ENCODE peak calls at places on chromosomes 4 and X, in seven cellular contexts. Y, K, R, V, T, S and P are unnamed samples.

GRCh38 chrX:41275661-41276609 is 58.0 kb upstream of the DDX3X start:
- DNase-seq in Y (peak), K (peak), R (peak), V (peak), T (peak), S (peak), P (peak)

GRCh38 chr4:99711657-99712056 is 54.0 kb upstream of the C4orf54 start:
- DNase-seq in Y (no peak), K (no peak), R (no peak), V (no peak), T (no peak), S (no peak), P (no peak)

GRCh38 chrX:48972214-48973164 is 845 bp upstream of the KCND1 start:
- DNase-seq in Y (peak), K (peak), R (no peak), V (peak), T (peak), S (peak), P (peak)

GRCh38 chr4:85994576-85994975 is 365.3 kb downstream of the MAPK10 start:
- DNase-seq in Y (no peak), K (no peak), R (no peak), V (no peak), T (no peak), S (no peak), P (no peak)

GRCh38 chr4:46730075-46730474 is 179.0 kb downstream of the COX7B2 start:
- DNase-seq in Y (no peak), K (no peak), R (no peak), V (no peak), T (no peak), S (no peak), P (no peak)

GRCh38 chrX:40140706-40141499 is 43.1 kb upstream of the BCOR start:
- DNase-seq in Y (no peak), K (no peak), R (no peak), V (peak), T (peak), S (no peak), P (no peak)

GRCh38 chr4:84597450-84597849 is 14.5 kb downstream of the CDS1 start:
- DNase-seq in Y (no peak), K (no peak), R (no peak), V (no peak), T (no peak), S (no peak), P (no peak)

GRCh38 chr4:86376850-86377249 is 17.0 kb upstream of the MAPK10 start:
- DNase-seq in Y (no peak), K (peak), R (no peak), V (no peak), T (peak), S (no peak), P (no peak)

GRCh38 chr4:108852691-108853090 is 89.8 kb upstream of the ETNPPL start:
- DNase-seq in Y (no peak), K (no peak), R (no peak), V (no peak), T (no peak), S (no peak), P (no peak)

GRCh38 chrX:70434352-70434866 is 10.2 kb upstream of the DLG3 start:
- DNase-seq in Y (peak), K (peak), R (peak), V (peak), T (peak), S (peak), P (peak)

GRCh38 chrX:1380672-1381233 is 11.2 kb downstream of the SLC25A6 start:
- DNase-seq in Y (peak), K (peak), R (no peak), V (no peak), T (no peak), S (no peak), P (no peak)

GRCh38 chr4:184396570-184397515 is 77.5 kb downstream of the IRF2 start:
- DNase-seq in Y (no peak), K (no peak), R (no peak), V (no peak), T (no peak), S (no peak), P (no peak)

GRCh38 chrX:38672646-38673045 is 111.3 kb downstream of the TSPAN7 start:
- DNase-seq in Y (no peak), K (no peak), R (no peak), V (no peak), T (no peak), S (no peak), P (no peak)

GRCh38 chr4:172716291-172716690 is 452.3 kb upstream of the GALNT7 start:
- DNase-seq in Y (no peak), K (no peak), R (no peak), V (no peak), T (no peak), S (no peak), P (no peak)

GRCh38 chr4:25343671-25344070 is 31.1 kb downstream of the ZCCHC4 start:
- DNase-seq in Y (no peak), K (peak), R (no peak), V (no peak), T (peak), S (no peak), P (no peak)

GRCh38 chr4:38150021-38150671 is 189.9 kb downstream of the PTTG2 start:
- DNase-seq in Y (no peak), K (peak), R (no peak), V (no peak), T (peak), S (peak), P (no peak)

GRCh38 chr4:67928547-67928946 is 34.7 kb downstream of the TMPRSS11A start:
- DNase-seq in Y (no peak), K (no peak), R (no peak), V (no peak), T (no peak), S (no peak), P (no peak)

GRCh38 chrX:101337776-101338271 is 10.7 kb downstream of the TIMM8A start:
- DNase-seq in Y (no peak), K (no peak), R (no peak), V (no peak), T (no peak), S (no peak), P (no peak)

GRCh38 chr4:52968241-52968640 is 106.1 kb downstream of the RASL11B start:
- DNase-seq in Y (no peak), K (no peak), R (no peak), V (no peak), T (no peak), S (no peak), P (no peak)

GRCh38 chrX:152640039-152640818 is 2.5 kb downstream of the GABRQ start:
- DNase-seq in Y (no peak), K (no peak), R (no peak), V (no peak), T (peak), S (no peak), P (no peak)

GRCh38 chr4:150664935-150665334 is 83.0 kb downstream of the MAB21L2 start:
- DNase-seq in Y (peak), K (peak), R (no peak), V (no peak), T (no peak), S (no peak), P (no peak)

GRCh38 chr4:111849726-111850284 is 295.4 kb upstream of the FAM241A start:
- DNase-seq in Y (no peak), K (no peak), R (no peak), V (no peak), T (no peak), S (no peak), P (no peak)

GRCh38 chrX:16023790-16024734 is 99.3 kb upstream of the GRPR start:
- DNase-seq in Y (peak), K (peak), R (no peak), V (no peak), T (peak), S (no peak), P (no peak)